ENCODE peak calls at places on chromosomes 1 and 21, in seven cellular contexts. D is A673; U is MCF 10A; M is stimulated activated CD4-positive, alpha-beta T cell treated with anti-CD3 and anti-CD28 coated beads, Interleukin-12 subunit alpha, Interleukin-12 subunit beta, amount 100 ng/mL, for 4 hours; R is coronary artery; W is EL; F is stimulated activated CD8-positive, alpha-beta memory T cell treated with anti-CD3 and anti-CD28 coated beads, Interleukin-2, amount 100 ng/mL, for 1 hour. T is an unnamed sample.

GRCh38 chr1:204466416-204467405 is 27.9 kb downstream of the PIK3C2B start:
- DNase-seq in F (no peak), U (no peak), W (no peak), D (no peak), R (peak; percentile 87), M (no peak), T (no peak)

GRCh38 chr1:240854367-240854766 is 242.4 kb upstream of the GREM2 start:
- DNase-seq in W (peak; percentile 25), U (peak; percentile 79), R (no peak), F (no peak), M (no peak), D (no peak), T (peak; percentile 81)

GRCh38 chr1:42887366-42887765 is 41.0 kb downstream of the ZNF691 start:
- DNase-seq in U (no peak), W (no peak), R (no peak), M (no peak), F (no peak), D (no peak), T (no peak)

GRCh38 chr1:233791750-233792149 is 112.7 kb upstream of the SLC35F3 start:
- DNase-seq in U (no peak), M (no peak), D (no peak), W (no peak), R (no peak), F (no peak), T (no peak)

GRCh38 chr1:1919304-1920056 is 401 bp upstream of the TMEM52 start:
- DNase-seq in D (peak; percentile 99), R (peak; percentile 97), F (peak; percentile 99), U (peak; percentile 96), W (peak; percentile 96), M (peak; percentile 97), T (peak; percentile 78)

GRCh38 chr1:177219458-177220390 is 49.0 kb downstream of the BRINP2 start:
- DNase-seq in F (no peak), R (no peak), W (no peak), D (no peak), M (no peak), U (peak; percentile 53), T (no peak)

GRCh38 chr1:2526824-2527552 is 592 bp upstream of the PANK4 start:
- DNase-seq in W (peak; percentile 66), R (no peak), D (no peak), U (peak; percentile 68), M (peak; percentile 49), F (peak; percentile 9), T (peak; percentile 48)

GRCh38 chr1:181324797-181325616 is 158.3 kb upstream of the CACNA1E start:
- DNase-seq in M (peak; percentile 36), U (peak; percentile 90), F (peak; percentile 38), R (no peak), W (no peak), D (no peak), T (no peak)

GRCh38 chr21:38805282-38806152 is at the start of gene ETS2:
- DNase-seq in R (peak; percentile 95), D (peak; percentile 94), F (peak; percentile 46), M (peak; percentile 76), U (peak; percentile 97), W (peak; percentile 95), T (peak; percentile 87)

GRCh38 chr1:18917071-18917799 is 14.9 kb upstream of the ALDH4A1 start:
- DNase-seq in F (no peak), D (no peak), U (no peak), W (no peak), M (no peak), R (no peak), T (no peak)

T was measured in A172.